ENCODE peak calls at places on chromosomes 3 and 15, in five cellular contexts. L is mammary epithelial cell, B is neural progenitor cell, T is cardiac muscle cell, G is A673. W is an unnamed sample. For H3K4me1, the result is how much of the 10 kb centered on the place peaks cover.

GRCh38 chr3:170228093-170228766 is 6.0 kb downstream of the PRKCI start:
- DNase-seq in L (peak), B (no peak), T (no peak), G (no peak), W (peak)

GRCh38 chr3:184485906-184486305 is 75.7 kb upstream of the EPHB3 start:
- DNase-seq in L (no peak), B (no peak), T (no peak), G (no peak), W (no peak)

GRCh38 chr3:161323926-161324621 is 47.2 kb downstream of the SPTSSB start:
- DNase-seq in L (no peak), B (no peak), T (no peak), G (no peak), W (peak)

GRCh38 chr3:14228611-14229470 is 50.2 kb downstream of the LSM3 start:
- DNase-seq in L (no peak), B (no peak), T (no peak), G (no peak), W (peak)

GRCh38 chr3:63849175-63849574 is 14.4 kb downstream of the THOC7 start:
- DNase-seq in L (no peak), B (no peak), T (no peak), G (no peak), W (no peak)

GRCh38 chr3:170162630-170163029 is 18.9 kb downstream of the PHC3 start:
- DNase-seq in L (peak), B (no peak), T (no peak), G (no peak), W (no peak)

GRCh38 chr15:60704129-60704528 is 225.2 kb upstream of the ICE2 start:
- DNase-seq in L (no peak), B (no peak), T (no peak), G (no peak), W (no peak)

GRCh38 chr3:14391033-14391432 is 11.4 kb upstream of the SLC6A6 start:
- DNase-seq in L (peak), B (no peak), T (no peak), G (peak), W (peak)

GRCh38 chr3:105823149-105823866 is 45.5 kb downstream of the CBLB start:
- DNase-seq in L (peak), B (no peak), T (no peak), G (no peak), W (peak)

GRCh38 chr3:126857928-126858327 is 125.0 kb upstream of the PLXNA1 start:
- DNase-seq in L (no peak), B (no peak), T (peak), G (no peak), W (no peak)

GRCh38 chr3:195544634-195545033 is 1.5 kb upstream of the PPP1R2 start:
- DNase-seq in L (no peak), B (no peak), T (no peak), G (no peak), W (no peak)

GRCh38 chr3:96959902-96960596 is 145.7 kb downstream of the EPHA6 start:
- DNase-seq in L (peak), B (no peak), T (no peak), G (no peak), W (peak)

GRCh38 chr3:142931222-142931621 is 32.3 kb downstream of the PAQR9 start:
- DNase-seq in L (no peak), B (no peak), T (peak), G (no peak), W (peak)

GRCh38 chr15:92158426-92158825 is 235.3 kb upstream of the ST8SIA2 start:
- DNase-seq in L (peak), B (no peak), T (no peak), G (no peak), W (peak)

GRCh38 chr15:25715536-25716413 is 147.4 kb downstream of the ATP10A start:
- DNase-seq in L (no peak), B (no peak), T (no peak), G (no peak), W (no peak)

GRCh38 chr3:126287536-126288181 is 69.5 kb downstream of the KLF15 start:
- DNase-seq in L (peak), B (peak), T (peak), G (peak), W (no peak)

GRCh38 chr15:68526269-68526668 is 52.5 kb upstream of the CORO2B start:
- DNase-seq in L (peak), B (no peak), T (no peak), G (no peak), W (peak)

GRCh38 chr15:39236375-39236774 is 344.5 kb upstream of the THBS1 start:
- DNase-seq in L (no peak), B (no peak), T (no peak), G (no peak), W (no peak)

GRCh38 chr15:39242345-39242744 is 338.5 kb upstream of the THBS1 start:
- DNase-seq in L (peak), B (no peak), T (no peak), G (no peak), W (peak)

GRCh38 chr15:39243396-39243795 is 337.5 kb upstream of the THBS1 start:
- DNase-seq in L (no peak), B (no peak), T (no peak), G (no peak), W (no peak)

GRCh38 chr15:39238443-39238842 is 342.4 kb upstream of the THBS1 start:
- DNase-seq in L (no peak), B (no peak), T (no peak), G (no peak), W (no peak)

DNA sequence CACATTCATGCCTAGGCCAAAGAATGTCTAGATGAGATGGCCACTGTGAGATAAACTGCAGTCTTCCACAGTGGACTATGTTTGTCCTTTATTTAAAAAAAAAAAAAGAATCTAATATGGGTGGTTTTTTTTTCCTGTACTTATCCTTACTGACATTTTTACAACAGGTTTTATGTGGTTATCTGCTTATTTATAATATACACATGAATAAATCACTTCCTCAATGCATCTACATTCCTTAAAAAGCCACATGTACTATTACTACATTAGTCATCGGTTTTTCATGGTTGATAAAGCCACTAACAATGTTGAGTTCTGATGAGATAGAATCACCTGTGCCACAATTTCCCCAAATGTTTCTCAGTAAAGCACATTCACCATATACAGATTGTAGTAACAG is 341.3 kb upstream of the THBS1 start:
- DNase-seq in L (peak), B (no peak), T (no peak), G (no peak), W (peak)
- H3K27ac ChIP-seq in L (peak), B (no peak), T (no peak), G (no peak), W (peak)

DNA sequence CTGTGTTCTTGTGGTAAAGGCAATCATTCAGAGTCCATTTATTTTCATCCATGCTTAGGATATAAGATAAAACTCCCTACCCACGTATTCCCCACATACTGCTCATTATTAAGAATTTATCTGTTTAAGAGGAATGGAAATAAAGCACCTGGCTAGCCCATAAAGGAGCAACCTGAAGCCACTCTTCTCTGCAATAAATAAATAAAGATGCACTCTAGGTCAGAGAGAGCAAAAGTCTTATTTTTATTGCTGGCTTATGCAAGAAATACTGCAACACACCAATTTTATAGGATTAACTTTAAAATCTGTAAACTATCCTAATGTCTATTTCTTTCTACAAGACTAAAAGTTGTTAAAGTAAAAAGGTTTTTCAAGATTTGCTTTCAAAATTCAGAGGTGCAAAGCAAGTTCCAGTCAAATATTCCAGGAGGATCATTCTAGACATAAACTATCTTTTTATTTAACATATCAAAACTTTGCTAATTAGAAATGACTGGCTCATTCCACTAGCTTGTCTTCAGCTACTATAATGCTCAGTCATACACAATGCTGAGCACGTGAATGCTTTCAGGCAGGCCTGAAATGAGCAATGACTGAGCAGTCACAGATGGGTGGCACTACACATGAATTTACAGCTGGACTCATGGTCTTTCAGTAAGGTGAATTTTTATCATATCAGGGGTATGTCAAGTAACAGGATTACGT is 7.1 kb downstream of the TJP1 start:
- DNase-seq in L (peak), B (no peak), T (peak), G (peak), W (peak)
- H3K4me1 ChIP-seq in L (under half), B (under half), T (under half), G (under half), W (half or more)

GRCh38 chr15:37517106-37517505 is 416.8 kb upstream of the MEIS2 start:
- DNase-seq in L (no peak), B (no peak), T (no peak), G (no peak), W (no peak)
- H3K27ac ChIP-seq in L (no peak), B (no peak), T (no peak), G (no peak), W (no peak)

GRCh38 chr15:74784426-74784825 is 2.5 kb downstream of the CSK start:
- DNase-seq in L (no peak), B (no peak), T (no peak), G (no peak), W (no peak)
- H3K4me1 ChIP-seq in L (half or more), B (under half), T (under half), G (half or more), W (under half)

GRCh38 chr15:89758981-89759380 is 7.9 kb upstream of the MESP1 start:
- DNase-seq in L (no peak), B (no peak), T (no peak), G (no peak), W (no peak)
- H3K27ac ChIP-seq in L (no peak), B (no peak), T (no peak), G (no peak), W (no peak)

GRCh38 chr3:67804545-67804944 is 150.1 kb upstream of the SUCLG2 start:
- DNase-seq in L (no peak), B (no peak), T (no peak), G (no peak), W (no peak)
- H3K4me1 ChIP-seq in L (under half), B (under half), T (under half), G (under half), W (under half)

GRCh38 chr3:99929409-99930139 is 111.9 kb downstream of the CMSS1 start:
- DNase-seq in L (peak), B (no peak), T (no peak), G (no peak), W (peak)

GRCh38 chr3:99931059-99931458 is 113.4 kb downstream of the CMSS1 start:
- DNase-seq in L (no peak), B (no peak), T (no peak), G (no peak), W (no peak)

GRCh38 chr3:99938270-99938955 is 120.8 kb downstream of the CMSS1 start:
- DNase-seq in L (no peak), B (no peak), T (no peak), G (no peak), W (no peak)

GRCh38 chr3:99934984-99935797 is 117.5 kb downstream of the CMSS1 start:
- DNase-seq in L (peak), B (no peak), T (no peak), G (no peak), W (no peak)

GRCh38 chr3:99933971-99934750 is 116.5 kb downstream of the CMSS1 start:
- DNase-seq in L (no peak), B (no peak), T (no peak), G (no peak), W (no peak)
- H3K27ac ChIP-seq in L (no peak), B (no peak), T (no peak), G (no peak), W (no peak)

GRCh38 chr15:75053748-75054125 is 30.3 kb downstream of the PPCDC start:
- DNase-seq in L (no peak), B (no peak), T (no peak), G (no peak), W (no peak)

GRCh38 chr15:75052972-75053747 is 29.8 kb downstream of the PPCDC start:
- DNase-seq in L (no peak), B (no peak), T (no peak), G (no peak), W (no peak)

GRCh38 chr15:75051161-75051560 is 27.8 kb downstream of the PPCDC start:
- DNase-seq in L (no peak), B (no peak), T (no peak), G (no peak), W (no peak)

GRCh38 chr15:75050283-75050682 is 26.9 kb downstream of the PPCDC start:
- DNase-seq in L (no peak), B (no peak), T (no peak), G (no peak), W (no peak)

DNA sequence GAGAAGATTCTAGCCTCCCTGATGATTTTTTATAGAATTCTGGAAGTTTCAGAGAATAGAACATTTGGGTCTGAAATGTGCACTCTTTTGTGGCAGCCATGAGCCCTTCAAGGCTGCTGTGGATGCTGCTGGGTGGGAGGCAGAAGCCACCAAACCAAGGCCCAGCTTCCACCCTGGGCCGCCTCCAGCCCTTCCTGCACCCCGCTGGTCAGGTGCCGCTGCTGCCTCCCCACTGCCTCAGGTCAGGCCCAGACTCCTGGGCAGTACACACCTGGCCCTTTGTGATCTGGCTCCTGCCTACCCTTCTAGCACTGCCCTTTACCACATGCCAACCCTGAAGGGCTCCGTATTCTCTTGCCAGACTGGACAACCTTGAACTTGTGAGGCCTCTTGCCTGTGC is 28.3 kb downstream of the PPCDC start:
- DNase-seq in L (no peak), B (no peak), T (no peak), G (no peak), W (no peak)
- H3K4me1 ChIP-seq in L (under half), B (under half), T (under half), G (under half), W (under half)

DNA sequence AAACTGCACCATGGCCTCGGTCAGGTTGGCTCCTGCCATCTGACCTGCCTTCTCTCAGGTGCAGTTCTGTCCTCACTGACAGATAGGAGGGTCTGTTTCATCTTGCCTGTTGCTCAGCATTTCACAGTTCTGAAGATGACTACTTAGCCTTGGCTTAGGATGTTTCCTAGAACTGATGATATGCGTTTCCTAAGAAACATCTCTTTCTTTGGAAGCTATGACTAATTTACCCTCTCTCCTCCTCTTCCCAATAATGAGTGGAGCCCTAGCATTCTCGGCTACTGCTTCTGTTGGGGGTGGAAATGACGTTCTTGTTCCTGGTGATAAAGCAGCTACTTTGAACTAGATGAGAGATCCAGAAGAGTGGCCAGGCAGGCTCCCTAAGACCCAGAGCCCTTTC is 27.3 kb downstream of the DUOX1 start:
- DNase-seq in L (peak), B (no peak), T (no peak), G (no peak), W (no peak)
- H3K27ac ChIP-seq in L (peak), B (no peak), T (no peak), G (no peak), W (no peak)

GRCh38 chr3:108051005-108051404 is 39.8 kb downstream of the CD47 start:
- DNase-seq in L (no peak), B (no peak), T (peak), G (no peak), W (peak)
- H3K4me1 ChIP-seq in L (under half), B (under half), T (under half), G (under half), W (under half)

W was measured in PC-3.